ENCODE peak calls at places on chromosome 17, in seven cellular contexts. R is CD8-positive, alpha-beta T cell; B is PC-3; U is uterus; Z is upper lobe of right lung; D is astrocyte; L is prostate gland. A is an unnamed sample. For H3K36me3, the result is how much of the 10 kb centered on the place peaks cover.

GRCh38 chr17:81314410-81315169 is 19.5 kb upstream of the SLC38A10 start:
- DNase-seq in R (no peak), B (no peak), U (no peak), Z (no peak), D (no peak), L (no peak), A (no peak)

GRCh38 chr17:58520843-58521430 is 6.5 kb upstream of the MTMR4 start:
- DNase-seq in R (no peak), B (peak), U (no peak), Z (no peak), D (no peak), L (no peak), A (no peak)

GRCh38 chr17:68897557-68897956 is 57.6 kb downstream of the ABCA8 start:
- DNase-seq in R (no peak), B (no peak), U (no peak), Z (no peak), D (no peak), L (no peak), A (no peak)

GRCh38 chr17:65638221-65638940 is 76.9 kb upstream of the AXIN2 start:
- DNase-seq in R (no peak), B (no peak), U (no peak), Z (no peak), D (peak), L (no peak), A (no peak)

GRCh38 chr17:38544839-38545209 is 60.9 kb downstream of the SRCIN1 start:
- DNase-seq in R (no peak), B (no peak), U (no peak), Z (no peak), D (no peak), L (no peak), A (no peak)

GRCh38 chr17:32590974-32591373 is 104.2 kb downstream of the CDK5R1 start:
- DNase-seq in R (no peak), B (no peak), U (no peak), Z (no peak), D (no peak), L (no peak), A (no peak)

GRCh38 chr17:57806083-57806830 is 43.6 kb downstream of the MRPS23 start:
- DNase-seq in R (no peak), B (no peak), U (no peak), Z (no peak), D (no peak), L (no peak), A (no peak)

GRCh38 chr17:82098939-82099765 is 1.1 kb upstream of the FASN start:
- DNase-seq in R (peak), B (no peak), U (peak), Z (no peak), D (no peak), L (no peak), A (no peak)

GRCh38 chr17:5825717-5826330 is 241.5 kb upstream of the NLRP1 start:
- DNase-seq in R (no peak), B (peak), U (no peak), Z (no peak), D (peak), L (no peak), A (no peak)

GRCh38 chr17:51087072-51087757 is 33.5 kb downstream of the SPAG9 start:
- DNase-seq in R (no peak), B (peak), U (no peak), Z (no peak), D (no peak), L (no peak), A (no peak)

GRCh38 chr17:15973834-15974233 is 25.7 kb downstream of the ZSWIM7 start:
- DNase-seq in R (no peak), B (no peak), U (no peak), Z (no peak), D (no peak), L (no peak), A (no peak)

GRCh38 chr17:58331815-58332719 is 3.5 kb upstream of the TSPOAP1 start:
- DNase-seq in R (peak), B (no peak), U (no peak), Z (peak), D (no peak), L (no peak), A (no peak)

GRCh38 chr17:78883090-78883532 is 19.9 kb downstream of the CEP295NL start:
- DNase-seq in R (no peak), B (peak), U (peak), Z (peak), D (peak), L (no peak), A (peak)

GRCh38 chr17:7263071-7263800 is 958 bp upstream of the CLDN7 start:
- DNase-seq in R (peak), B (peak), U (no peak), Z (peak), D (no peak), L (no peak), A (no peak)

GRCh38 chr17:77723909-77724875 is 234.3 kb upstream of the TNRC6C start:
- DNase-seq in R (peak), B (no peak), U (no peak), Z (no peak), D (no peak), L (no peak), A (no peak)

GRCh38 chr17:20965492-20965891 is 77.3 kb downstream of the USP22 start:
- DNase-seq in R (no peak), B (no peak), U (no peak), Z (no peak), D (no peak), L (no peak), A (no peak)

GRCh38 chr17:68587026-68587425 is 14.1 kb downstream of the FAM20A start:
- DNase-seq in R (no peak), B (no peak), U (no peak), Z (no peak), D (no peak), L (no peak), A (no peak)

GRCh38 chr17:83073389-83074063 is 5.9 kb upstream of the METRNL start:
- DNase-seq in R (no peak), B (peak), U (no peak), Z (no peak), D (peak), L (no peak), A (no peak)

GRCh38 chr17:58338907-58339774 is 10.5 kb upstream of the TSPOAP1 start:
- DNase-seq in R (peak), B (no peak), U (no peak), Z (peak), D (peak), L (no peak), A (no peak)

GRCh38 chr17:41717408-41718286 is 5.5 kb downstream of the GAST start:
- DNase-seq in R (no peak), B (peak), U (no peak), Z (no peak), D (no peak), L (peak), A (no peak)

GRCh38 chr17:42241871-42242270 is 34.3 kb downstream of the STAT5B start:
- DNase-seq in R (no peak), B (no peak), U (no peak), Z (no peak), D (no peak), L (no peak), A (no peak)

GRCh38 chr17:16931318-16932060 is 40.4 kb downstream of the TNFRSF13B start:
- DNase-seq in R (no peak), B (no peak), U (no peak), Z (peak), D (no peak), L (no peak), A (no peak)

GRCh38 chr17:9406046-9406631 is 169.5 kb downstream of the STX8 start:
- DNase-seq in R (no peak), B (no peak), U (no peak), Z (no peak), D (no peak), L (no peak), A (no peak)

GRCh38 chr17:58172369-58173071 is 5.7 kb downstream of the OR4D2 start:
- DNase-seq in R (peak), B (peak), U (no peak), Z (no peak), D (no peak), L (no peak), A (no peak)

GRCh38 chr17:50181155-50181554 is 15.3 kb downstream of the SGCA start:
- DNase-seq in R (no peak), B (no peak), U (no peak), Z (no peak), D (no peak), L (no peak), A (no peak)

GRCh38 chr17:46929413-46929812 is 6.5 kb downstream of the GOSR2 start:
- DNase-seq in R (no peak), B (peak), U (no peak), Z (no peak), D (peak), L (no peak), A (peak)

GRCh38 chr17:43200127-43200526 is 11.5 kb upstream of the TMEM106A start:
- DNase-seq in R (no peak), B (no peak), U (no peak), Z (no peak), D (no peak), L (no peak), A (no peak)

DNA sequence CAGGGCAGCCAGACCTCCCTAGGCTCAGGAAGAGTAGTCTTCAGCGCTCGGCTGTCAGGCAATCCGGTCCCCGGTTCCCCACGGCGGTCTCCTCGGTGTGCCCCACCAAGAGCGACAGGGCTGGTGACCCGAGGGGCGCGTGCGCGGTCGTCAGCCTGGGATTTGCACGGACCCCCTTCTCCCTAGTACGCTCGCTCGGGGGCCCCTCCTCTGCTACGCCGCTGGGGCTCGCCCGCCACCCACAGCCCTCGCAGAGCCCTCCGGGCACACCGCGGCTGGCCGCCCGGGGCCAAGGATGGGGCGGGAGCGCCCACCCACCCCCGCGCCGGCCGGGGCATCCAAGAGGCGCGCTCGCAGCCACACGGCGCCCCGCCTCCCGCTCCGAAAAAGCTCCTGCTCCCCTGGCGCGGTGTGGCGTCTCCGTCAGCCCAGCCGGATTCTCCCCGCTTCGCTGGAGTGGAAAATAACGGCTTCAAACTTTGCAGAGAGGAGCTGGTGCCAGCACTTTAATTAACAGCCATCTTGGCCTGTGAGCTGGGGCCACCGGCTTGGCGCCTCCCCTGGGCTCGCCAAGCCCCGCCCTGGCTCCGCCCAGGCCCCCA is 2.1 kb upstream of the C1QL1 start:
- DNase-seq in R (no peak), B (no peak), U (peak), Z (no peak), D (peak), L (no peak), A (no peak)
- H3K4me3 ChIP-seq in R (peak), B (no peak), U (peak), Z (peak), D (peak), L (peak), A (peak)

DNA sequence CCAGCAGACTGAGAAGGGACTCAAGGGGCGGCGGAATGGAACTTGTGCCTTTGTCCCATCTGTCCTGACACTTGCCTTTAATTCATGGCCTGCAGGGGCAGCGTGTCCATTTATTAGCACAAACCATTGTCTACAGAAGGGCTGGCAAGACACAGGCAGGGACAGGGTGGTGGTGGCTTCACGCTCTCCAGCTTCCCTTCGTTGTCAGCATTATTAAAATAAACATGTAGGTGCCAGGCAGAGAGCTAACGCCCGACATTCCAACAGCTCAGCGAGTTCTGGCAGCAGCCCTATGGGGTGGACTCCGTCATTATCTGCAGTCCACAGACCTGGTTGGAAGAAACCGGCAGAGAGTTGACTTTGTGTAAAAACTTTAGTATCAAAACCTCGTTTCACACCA is 16.3 kb downstream of the DNAI2 start:
- DNase-seq in R (no peak), B (no peak), U (no peak), Z (no peak), D (no peak), L (peak), A (no peak)
- TF ChIP-seq CTCF in R (no peak), B (peak), U (no peak), Z (no peak), D (no peak), L (no peak), A (no peak)

DNA sequence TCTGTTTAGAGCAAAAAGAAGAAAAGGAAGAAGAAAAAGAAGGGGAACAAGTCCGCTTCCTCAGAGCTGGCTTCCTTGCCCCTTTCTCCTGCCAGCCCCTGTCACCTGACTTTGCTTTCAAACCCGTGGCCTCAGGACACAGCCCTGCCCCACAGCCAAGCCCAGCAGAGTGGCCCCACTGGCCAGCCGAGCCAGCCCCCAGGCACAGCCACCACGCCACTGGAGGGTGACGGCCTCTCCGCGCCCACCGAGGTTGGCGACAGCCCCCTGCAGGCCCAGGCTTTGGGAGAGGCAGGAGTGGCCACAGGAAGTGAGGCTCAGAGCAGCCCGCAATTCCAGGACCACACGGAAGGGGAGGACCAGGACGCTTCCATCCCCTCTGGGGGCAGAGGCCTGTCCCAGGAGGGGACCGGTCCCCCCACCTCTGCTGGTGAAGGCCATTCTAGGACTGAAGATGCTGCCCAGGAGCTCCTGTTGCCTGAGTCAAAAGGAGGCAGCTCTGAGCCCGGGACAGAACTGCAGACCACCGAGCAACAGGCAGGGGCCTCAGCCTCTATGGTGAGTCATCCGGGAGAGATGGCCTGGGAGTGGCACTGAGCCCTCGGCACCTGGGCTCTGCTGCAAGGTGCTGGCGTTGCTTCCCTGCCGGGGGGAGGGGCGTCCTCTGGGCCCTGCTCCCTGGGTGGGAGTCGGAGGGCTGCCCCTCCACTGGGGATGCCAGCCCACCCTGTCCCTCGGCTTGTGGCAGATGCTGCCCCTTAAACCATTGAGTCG is 27.3 kb downstream of the RNF213 start:
- DNase-seq in R (no peak), B (no peak), U (no peak), Z (no peak), D (no peak), L (no peak), A (no peak)
- H3K36me3 ChIP-seq in R (half or more), B (under half), U (under half), Z (half or more), D (under half), L (under half), A (under half)

DNA sequence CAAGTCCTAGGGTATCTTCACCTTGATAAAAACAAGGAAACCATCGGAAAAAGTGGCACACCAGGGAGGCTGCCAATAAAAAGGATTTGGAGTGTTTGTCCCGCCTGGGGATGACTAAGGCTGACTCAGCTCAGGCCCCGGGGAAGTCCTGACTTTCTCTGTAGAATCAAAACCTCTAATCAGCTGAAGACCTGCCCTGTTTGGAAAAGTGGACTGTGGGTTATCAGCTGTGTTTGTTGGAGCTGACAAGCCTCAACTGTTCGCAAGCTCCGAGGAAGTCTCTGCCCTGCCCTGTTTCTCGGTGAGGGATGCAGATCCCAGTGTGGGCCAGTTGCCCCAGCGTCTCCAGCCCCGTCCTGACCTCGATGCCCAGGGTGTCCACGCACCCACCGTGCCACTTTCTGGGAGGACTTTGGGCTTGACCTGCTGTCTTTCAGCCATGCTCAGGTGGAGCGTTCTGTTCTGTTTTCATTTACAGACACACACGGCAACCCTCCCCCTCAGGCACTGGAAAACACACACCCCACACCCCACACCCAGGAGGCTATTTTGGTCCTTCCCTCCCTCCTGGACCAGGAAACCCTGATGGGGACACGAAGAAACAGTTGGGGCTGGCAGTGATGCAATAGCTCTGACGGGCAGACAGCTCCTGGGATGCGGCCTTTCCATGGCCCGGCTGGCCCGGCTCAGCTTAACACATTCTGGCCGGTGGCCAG is 27.6 kb upstream of the PITPNA start:
- DNase-seq in R (no peak), B (peak), U (peak), Z (no peak), D (peak), L (no peak), A (peak)
- H3K4me3 ChIP-seq in R (no peak), B (peak), U (no peak), Z (no peak), D (no peak), L (no peak), A (no peak)

GRCh38 chr17:3693099-3693498 is 2.9 kb downstream of the P2RX5 start:
- DNase-seq in R (no peak), B (no peak), U (no peak), Z (no peak), D (no peak), L (no peak), A (no peak)

GRCh38 chr17:3693829-3694231 is 2.1 kb downstream of the P2RX5 start:
- DNase-seq in R (no peak), B (no peak), U (no peak), Z (no peak), D (no peak), L (no peak), A (no peak)

GRCh38 chr17:3690094-3690715 is 5.8 kb downstream of the P2RX5 start:
- DNase-seq in R (no peak), B (no peak), U (no peak), Z (no peak), D (no peak), L (no peak), A (no peak)

GRCh38 chr17:3691539-3692166 is 4.3 kb downstream of the P2RX5 start:
- DNase-seq in R (no peak), B (no peak), U (no peak), Z (no peak), D (no peak), L (no peak), A (no peak)

DNA sequence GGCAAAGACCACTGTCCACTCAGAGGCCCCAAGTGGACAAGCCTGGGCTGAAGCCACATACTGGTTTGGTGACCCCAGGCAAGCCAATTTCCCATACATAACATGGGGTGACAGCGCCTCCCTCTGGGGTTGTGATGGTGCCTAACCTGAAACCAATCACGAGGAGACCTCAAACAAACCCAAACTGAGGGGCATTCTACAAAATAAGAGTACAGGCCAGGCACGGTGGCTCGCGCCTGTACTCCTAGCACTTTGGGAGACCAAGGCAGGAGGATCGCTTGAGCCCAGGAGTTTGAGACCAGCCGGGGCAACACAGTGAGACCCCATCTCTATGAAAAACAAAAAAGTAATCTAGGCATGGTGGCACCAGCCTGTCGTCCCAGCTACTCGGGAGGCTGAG is 3.6 kb downstream of the P2RX5 start:
- DNase-seq in R (no peak), B (no peak), U (no peak), Z (no peak), D (no peak), L (no peak), A (no peak)
- TF ChIP-seq CTCF in R (no peak), B (no peak), U (no peak), Z (no peak), D (no peak), L (no peak), A (no peak)

GRCh38 chr17:44356241-44356640 is 7.4 kb downstream of the FAM171A2 start:
- DNase-seq in R (no peak), B (no peak), U (no peak), Z (no peak), D (no peak), L (no peak), A (no peak)

GRCh38 chr17:44355310-44355640 is 8.4 kb downstream of the FAM171A2 start:
- DNase-seq in R (no peak), B (no peak), U (no peak), Z (no peak), D (no peak), L (no peak), A (no peak)

GRCh38 chr17:44353656-44354331 is 8.7 kb downstream of the GRN start:
- DNase-seq in R (no peak), B (no peak), U (no peak), Z (peak), D (no peak), L (no peak), A (no peak)

GRCh38 chr17:44354582-44355309 is 8.9 kb downstream of the FAM171A2 start:
- DNase-seq in R (peak), B (no peak), U (no peak), Z (peak), D (no peak), L (no peak), A (no peak)

GRCh38 chr17:44355642-44356099 is 8.0 kb downstream of the FAM171A2 start:
- DNase-seq in R (no peak), B (no peak), U (no peak), Z (no peak), D (no peak), L (no peak), A (no peak)
- H3K36me3 ChIP-seq in R (under half), B (under half), U (under half), Z (under half), D (under half), L (under half), A (under half)

DNA sequence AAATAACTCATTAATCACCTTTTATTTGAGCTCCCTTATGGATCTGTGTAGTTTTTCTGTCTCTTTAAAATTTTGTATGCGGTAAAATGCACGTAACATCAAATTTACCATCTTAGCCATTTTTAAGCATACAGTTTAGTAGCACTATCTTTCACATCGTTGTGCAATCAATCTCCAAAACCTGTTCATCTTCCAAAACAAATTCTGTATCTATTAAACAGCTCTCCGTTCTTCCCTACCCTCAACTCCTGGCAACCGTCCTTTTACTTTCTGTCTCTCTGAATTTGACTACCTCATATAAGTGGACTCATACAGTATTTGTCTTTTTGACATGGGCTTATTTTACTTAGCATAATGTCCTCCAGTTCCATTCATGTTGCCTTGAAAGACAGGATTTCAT is 100.5 kb downstream of the NF1 start:
- DNase-seq in R (no peak), B (no peak), U (no peak), Z (no peak), D (no peak), L (no peak), A (no peak)
- H3K4me3 ChIP-seq in R (no peak), B (no peak), U (no peak), Z (no peak), D (no peak), L (no peak), A (no peak)

A was measured in BJ.